ENCODE peak calls at places on chromosomes 11 and 22, in ten cellular contexts. X is skeletal muscle cell, J is AG08395, M is occipital lobe, A is GM04504, R is T-cell, O is upper lobe of right lung, P is NCI-H1417, I is germinal center, L is T-helper 9 cell. C is an unnamed sample.

GRCh38 chr11:61162092-61162935 is 1.1 kb upstream of the VPS37C start:
- DNase-seq in M (peak; percentile 18), I (no peak), A (no peak), P (peak; percentile 44), L (no peak), R (no peak), O (no peak), J (peak; percentile 28), X (no peak), C (peak; percentile 13)

GRCh38 chr11:108207683-108208060 is 14.8 kb downstream of the NPAT start:
- DNase-seq in M (no peak), X (no peak), A (no peak), L (no peak), J (no peak), P (no peak), I (no peak), R (no peak), O (no peak), C (no peak)

GRCh38 chr11:35381720-35382322 is 37.5 kb downstream of the SLC1A2 start:
- DNase-seq in R (no peak), M (no peak), X (no peak), J (no peak), I (no peak), L (no peak), O (no peak), A (no peak), P (no peak), C (no peak)

GRCh38 chr11:61082161-61082870 is 20.0 kb upstream of the CD5 start:
- DNase-seq in I (no peak), P (no peak), R (no peak), O (no peak), M (no peak), J (no peak), A (no peak), X (no peak), L (no peak), C (no peak)

GRCh38 chr22:41660416-41660815 is 28.3 kb downstream of the SNU13 start:
- DNase-seq in J (no peak), A (no peak), I (no peak), P (no peak), L (no peak), O (no peak), X (no peak), R (no peak), M (no peak), C (no peak)

GRCh38 chr11:12540075-12540685 is 134.0 kb upstream of the TEAD1 start:
- DNase-seq in I (no peak), P (no peak), M (no peak), X (no peak), J (no peak), L (no peak), A (no peak), R (no peak), O (no peak), C (no peak)

GRCh38 chr11:74460065-74460464 is 7.3 kb downstream of the KCNE3 start:
- DNase-seq in R (no peak), A (no peak), L (no peak), I (no peak), M (no peak), O (no peak), P (no peak), J (no peak), X (no peak), C (no peak)

GRCh38 chr11:68591719-68592118 is 92.6 kb upstream of the GAL start:
- DNase-seq in O (no peak), M (no peak), R (no peak), X (no peak), P (no peak), I (no peak), A (no peak), L (no peak), J (no peak), C (no peak)

GRCh38 chr11:39784873-39785272 is 1674.6 kb downstream of the LRRC4C start:
- DNase-seq in R (no peak), L (no peak), P (no peak), X (no peak), O (no peak), J (no peak), M (no peak), I (no peak), A (no peak), C (no peak)

GRCh38 chr11:72352859-72353551 is 81.3 kb downstream of the CLPB start:
- DNase-seq in X (peak; percentile 63), I (no peak), R (no peak), P (peak; percentile 19), O (no peak), M (peak; percentile 9), A (peak; percentile 78), L (no peak), J (peak; percentile 82), C (no peak)

GRCh38 chr11:18172686-18173085 is at the start of gene MRGPRX4:
- DNase-seq in A (no peak), P (no peak), X (no peak), I (no peak), L (no peak), O (no peak), J (no peak), R (no peak), M (no peak), C (no peak)

GRCh38 chr11:14331476-14332136 is 27.4 kb downstream of the RRAS2 start:
- DNase-seq in M (no peak), L (no peak), P (no peak), X (no peak), O (no peak), A (no peak), R (no peak), J (no peak), I (no peak), C (no peak)

GRCh38 chr11:11660351-11660750 is 38.5 kb upstream of the GALNT18 start:
- DNase-seq in P (no peak), O (no peak), X (no peak), L (no peak), M (no peak), R (no peak), J (no peak), A (no peak), I (no peak), C (no peak)

GRCh38 chr11:2379471-2380174 is 2.5 kb downstream of the CD81 start:
- DNase-seq in J (no peak), A (no peak), I (no peak), R (no peak), M (no peak), L (no peak), P (no peak), X (no peak), O (no peak), C (no peak)

GRCh38 chr11:97110376-97110775 is 720.6 kb downstream of the JRKL start:
- DNase-seq in P (no peak), A (no peak), O (no peak), R (no peak), L (no peak), X (peak; percentile 20), I (no peak), J (no peak), M (no peak), C (no peak)